ENCODE peak calls at places on chromosome 18, in six cellular contexts. One of them, this sample, is unnamed.

GRCh38 chr18:74463271-74463670 is 6.2 kb upstream of the DIPK1C start:
- DNase-seq in HEK293T: no peak
- DNase-seq in choroid plexus epithelial cell: no peak
- DNase-seq in HTR-8/SVneo: no peak
- DNase-seq in pons: no peak
- DNase-seq in non-pigmented ciliary epithelial cell: no peak
- DNase-seq in this sample: no peak

GRCh38 chr18:36066001-36066400 is 1.4 kb downstream of the RPRD1A start:
- DNase-seq in HEK293T: no peak
- DNase-seq in choroid plexus epithelial cell: peak; percentile 24
- DNase-seq in HTR-8/SVneo: no peak
- DNase-seq in pons: peak; percentile 20
- DNase-seq in non-pigmented ciliary epithelial cell: peak; percentile 10
- DNase-seq in this sample: no peak

GRCh38 chr18:48908916-48909315 is 41.8 kb downstream of the SMAD7 start:
- DNase-seq in HEK293T: no peak
- DNase-seq in choroid plexus epithelial cell: no peak
- DNase-seq in HTR-8/SVneo: no peak
- DNase-seq in pons: no peak
- DNase-seq in non-pigmented ciliary epithelial cell: no peak
- DNase-seq in this sample: no peak

GRCh38 chr18:63979409-63979908 is 9.6 kb downstream of the SERPINB8 start:
- DNase-seq in HEK293T: peak; percentile 39
- DNase-seq in choroid plexus epithelial cell: peak; percentile 84
- DNase-seq in HTR-8/SVneo: peak; percentile 25
- DNase-seq in pons: peak; percentile 85
- DNase-seq in non-pigmented ciliary epithelial cell: no peak
- DNase-seq in this sample: no peak

GRCh38 chr18:26453370-26454030 is 94.9 kb downstream of the KCTD1 start:
- DNase-seq in HEK293T: no peak
- DNase-seq in choroid plexus epithelial cell: no peak
- DNase-seq in HTR-8/SVneo: no peak
- DNase-seq in pons: no peak
- DNase-seq in non-pigmented ciliary epithelial cell: no peak
- DNase-seq in this sample: no peak

GRCh38 chr18:80159713-80160636 is 50.9 kb downstream of the ADNP2 start:
- DNase-seq in HEK293T: no peak
- DNase-seq in choroid plexus epithelial cell: peak; percentile 17
- DNase-seq in HTR-8/SVneo: no peak
- DNase-seq in pons: no peak
- DNase-seq in non-pigmented ciliary epithelial cell: no peak
- DNase-seq in this sample: no peak

GRCh38 chr18:48409591-48410094 is 460 bp upstream of the ZBTB7C start:
- DNase-seq in HEK293T: peak; percentile 14
- DNase-seq in choroid plexus epithelial cell: peak; percentile 19
- DNase-seq in HTR-8/SVneo: no peak
- DNase-seq in pons: no peak
- DNase-seq in non-pigmented ciliary epithelial cell: no peak
- DNase-seq in this sample: no peak

GRCh38 chr18:29184654-29185053 is 1007.7 kb upstream of the CDH2 start:
- DNase-seq in HEK293T: no peak
- DNase-seq in choroid plexus epithelial cell: peak; percentile 48
- DNase-seq in HTR-8/SVneo: no peak
- DNase-seq in pons: no peak
- DNase-seq in non-pigmented ciliary epithelial cell: no peak
- DNase-seq in this sample: no peak

GRCh38 chr18:76098728-76099514 is 396.1 kb downstream of the ZNF516 start:
- DNase-seq in HEK293T: no peak
- DNase-seq in choroid plexus epithelial cell: no peak
- DNase-seq in HTR-8/SVneo: no peak
- DNase-seq in pons: no peak
- DNase-seq in non-pigmented ciliary epithelial cell: no peak
- DNase-seq in this sample: no peak

GRCh38 chr18:43160509-43160908 is 45.0 kb upstream of the RIT2 start:
- DNase-seq in HEK293T: no peak
- DNase-seq in choroid plexus epithelial cell: peak; percentile 70
- DNase-seq in HTR-8/SVneo: no peak
- DNase-seq in pons: no peak
- DNase-seq in non-pigmented ciliary epithelial cell: no peak
- DNase-seq in this sample: no peak